ENCODE peak calls at places on chromosomes 3 and 15, in four cellular contexts. E, X, C and Y are unnamed samples.

GRCh38 chr15:65952425-65953053 is 83.2 kb downstream of the RAB11A start:
- DNase-seq in X (no peak), C (peak; percentile 42), E (peak; percentile 86), Y (no peak)

GRCh38 chr3:168036654-168037419 is 58.9 kb downstream of the GOLIM4 start:
- DNase-seq in X (no peak), C (no peak), E (no peak), Y (no peak)

GRCh38 chr3:191158247-191158646 is 40.8 kb upstream of the OSTN start:
- DNase-seq in C (no peak), E (peak; percentile 8), X (no peak), Y (no peak)

GRCh38 chr3:189944285-189945145 is 176.2 kb downstream of the P3H2 start:
- DNase-seq in E (no peak), X (peak; percentile 79), C (no peak), Y (no peak)

GRCh38 chr15:50925281-50925680 is 16.8 kb downstream of the AP4E1 start:
- DNase-seq in C (no peak), E (no peak), X (no peak), Y (no peak)

GRCh38 chr3:49057268-49057667 is 28.1 kb upstream of the IMPDH2 start:
- DNase-seq in X (no peak), E (no peak), C (no peak), Y (no peak)

GRCh38 chr3:37457392-37458065 is 283.1 kb upstream of the LRRFIP2 start:
- DNase-seq in X (no peak), C (no peak), E (no peak), Y (no peak)

GRCh38 chr3:87793322-87793877 is 265.4 kb downstream of the CGGBP1 start:
- DNase-seq in X (no peak), C (no peak), E (peak; percentile 1), Y (no peak)

GRCh38 chr3:79820089-79820488 is 52.3 kb upstream of the ROBO1 start:
- DNase-seq in E (no peak), C (no peak), X (no peak), Y (no peak)

GRCh38 chr15:101642361-101642760 is 9.8 kb downstream of the TM2D3 start:
- DNase-seq in X (no peak), C (no peak), E (no peak), Y (peak; percentile 18)

GRCh38 chr3:183189641-183190040 is 27.1 kb upstream of the LAMP3 start:
- DNase-seq in X (no peak), E (no peak), C (no peak), Y (no peak)

GRCh38 chr3:28799084-28799483 is 450.5 kb upstream of the AZI2 start:
- DNase-seq in C (no peak), X (no peak), E (peak; percentile 37), Y (peak; percentile 31)

GRCh38 chr3:116444819-116445290 is 432 bp downstream of the LSAMP start:
- DNase-seq in C (no peak), X (no peak), E (peak; percentile 61), Y (peak; percentile 9)

GRCh38 chr3:27976933-27977332 is 254.8 kb upstream of the EOMES start:
- DNase-seq in E (no peak), C (no peak), X (no peak), Y (no peak)

GRCh38 chr3:12994357-12994606 is 78.9 kb downstream of the IQSEC1 start:
- DNase-seq in X (peak; percentile 71), C (peak; percentile 67), E (peak; percentile 52), Y (no peak)

GRCh38 chr15:93708721-93709120 is 522.6 kb upstream of the MCTP2 start:
- DNase-seq in X (no peak), C (no peak), E (no peak), Y (no peak)

GRCh38 chr3:136196064-136196400 is at the start of gene MSL2:
- DNase-seq in X (no peak), C (no peak), E (no peak), Y (no peak)

GRCh38 chr15:70315431-70315830 is 217.7 kb upstream of the TLE3 start:
- DNase-seq in E (no peak), C (no peak), X (no peak), Y (no peak)

GRCh38 chr15:90603893-90604292 is 74.2 kb downstream of the CRTC3 start:
- DNase-seq in E (no peak), X (peak; percentile 67), C (peak; percentile 31), Y (peak; percentile 29)

GRCh38 chr3:188509316-188509715 is 355.4 kb downstream of the LPP start:
- DNase-seq in X (no peak), E (no peak), C (no peak), Y (no peak)

GRCh38 chr15:85327820-85328219 is 52.6 kb upstream of the AKAP13 start:
- DNase-seq in C (no peak), E (no peak), X (no peak), Y (no peak)

GRCh38 chr3:14857506-14857905 is 38.7 kb downstream of the FGD5 start:
- DNase-seq in X (no peak), C (no peak), E (no peak), Y (no peak)

DNA sequence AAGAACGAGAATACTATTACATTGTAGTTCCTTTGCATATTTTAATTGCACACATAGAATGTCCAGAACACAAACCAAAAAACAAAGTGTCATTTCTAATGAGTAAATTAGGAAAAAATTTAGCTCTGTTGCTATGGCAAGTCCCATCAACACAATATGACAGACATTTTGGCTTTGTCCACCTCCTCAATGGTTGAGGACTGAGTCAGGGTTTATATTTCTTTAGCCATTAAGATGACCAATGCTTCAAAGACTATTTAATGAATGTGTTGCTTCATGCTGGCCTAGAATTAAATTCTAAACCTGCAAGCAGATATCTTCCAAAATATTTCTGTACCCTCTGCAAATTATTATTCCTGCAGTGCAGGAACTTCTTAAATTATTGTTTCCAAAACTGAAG is 719.2 kb downstream of the NTRK3 start:
- DNase-seq in E (no peak), X (no peak), C (no peak), Y (no peak)
- H3K9me3 ChIP-seq in E (no peaks in the 10 kb centered on the region), X (no peaks in the 10 kb centered on the region), C (peaks cover 2% of the 10 kb centered on the region), Y (no peaks in the 10 kb centered on the region)

GRCh38 chr3:150544726-150545125 is 1.6 kb downstream of the SERP1 start:
- DNase-seq in C (no peak), X (no peak), E (no peak), Y (no peak)

GRCh38 chr3:150546226-150547044 is at the start of the genes EIF2A and SERP1:
- DNase-seq in X (peak; percentile 99), E (peak; percentile 99), C (peak; percentile 99), Y (peak; percentile 98)

GRCh38 chr3:150544040-150544439 is 2.3 kb downstream of the SERP1 start:
- DNase-seq in X (no peak), C (no peak), E (no peak), Y (no peak)

GRCh38 chr3:150547045-150547753 is 612 bp downstream of the EIF2A start:
- DNase-seq in C (peak; percentile 30), E (no peak), X (no peak), Y (no peak)

GRCh38 chr3:150545419-150546225 is 674 bp downstream of the SERP1 start:
- DNase-seq in C (peak; percentile 24), E (peak; percentile 11), X (peak; percentile 56), Y (no peak)
- TF ChIP-seq CTCF in C (no peak), E (no peak), X (no peak), Y (peak; percentile 9)

DNA sequence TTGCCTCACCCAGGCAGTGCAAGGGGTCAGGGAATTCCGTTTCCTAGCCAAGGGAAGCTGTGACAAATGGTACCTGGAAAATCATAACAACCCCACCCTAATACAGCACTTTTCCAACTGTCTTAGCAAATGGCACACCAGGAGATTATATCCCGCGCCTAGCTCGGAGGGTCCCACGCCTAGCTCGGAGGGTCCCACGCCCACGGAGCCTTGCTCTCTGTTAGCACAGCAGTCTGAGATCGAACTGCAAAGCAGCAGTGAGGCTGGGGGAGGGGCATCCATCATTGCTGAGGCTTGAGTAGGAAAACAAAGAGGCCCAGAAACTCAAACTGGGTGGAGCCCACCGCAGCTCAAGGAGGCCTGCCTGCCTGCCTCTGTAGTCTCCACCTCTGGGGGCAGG is 208.1 kb downstream of the FHIT start:
- DNase-seq in X (no peak), E (no peak), C (no peak), Y (no peak)
- H3K9me3 ChIP-seq in X (no peaks in the 10 kb centered on the region), E (peaks cover 6% of the 10 kb centered on the region), C (no peaks in the 10 kb centered on the region), Y (peaks cover 4% of the 10 kb centered on the region)

DNA sequence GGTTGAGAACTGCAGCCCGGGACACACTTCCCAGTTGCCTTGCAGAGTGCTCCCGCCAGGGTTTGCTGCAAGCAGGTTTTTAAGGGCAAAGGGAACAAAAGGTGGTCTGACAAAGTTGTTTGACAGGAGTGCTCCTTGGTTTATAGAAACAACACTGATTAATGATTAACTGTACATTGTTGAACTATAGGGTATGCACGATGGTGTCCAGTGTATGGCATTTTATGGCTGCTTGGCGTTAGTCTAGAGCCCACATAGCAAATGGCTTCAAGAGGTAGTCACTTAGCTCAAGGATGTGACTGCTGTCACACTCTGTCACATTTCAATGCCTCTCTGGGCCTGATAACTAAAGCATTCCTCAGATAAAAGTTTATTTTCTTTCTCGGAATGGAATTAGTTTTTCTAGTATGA is 61.2 kb upstream of the GATM start:
- DNase-seq in C (no peak), X (peak; percentile 78), E (no peak), Y (no peak)
- TF ChIP-seq CTCF in C (no peak), X (no peak), E (no peak), Y (no peak)

GRCh38 chr3:123837858-123838257 is 46.3 kb downstream of the MYLK start:
- DNase-seq in E (no peak), X (no peak), C (no peak), Y (no peak)

GRCh38 chr3:123840961-123841360 is 43.2 kb downstream of the MYLK start:
- DNase-seq in X (no peak), E (no peak), C (no peak), Y (no peak)

GRCh38 chr3:123843668-123844067 is 40.5 kb downstream of the MYLK start:
- DNase-seq in C (no peak), E (peak; percentile 95), X (no peak), Y (peak; percentile 24)

GRCh38 chr3:123842711-123843110 is 41.4 kb downstream of the MYLK start:
- DNase-seq in C (peak; percentile 5), E (no peak), X (no peak), Y (no peak)

GRCh38 chr3:123841476-123842238 is 42.5 kb downstream of the MYLK start:
- DNase-seq in E (no peak), X (no peak), C (no peak), Y (no peak)
- H3K9me3 ChIP-seq in E (peaks cover 35% of the 10 kb centered on the region), X (no peaks in the 10 kb centered on the region), C (no peaks in the 10 kb centered on the region), Y (peaks cover 3% of the 10 kb centered on the region)

DNA sequence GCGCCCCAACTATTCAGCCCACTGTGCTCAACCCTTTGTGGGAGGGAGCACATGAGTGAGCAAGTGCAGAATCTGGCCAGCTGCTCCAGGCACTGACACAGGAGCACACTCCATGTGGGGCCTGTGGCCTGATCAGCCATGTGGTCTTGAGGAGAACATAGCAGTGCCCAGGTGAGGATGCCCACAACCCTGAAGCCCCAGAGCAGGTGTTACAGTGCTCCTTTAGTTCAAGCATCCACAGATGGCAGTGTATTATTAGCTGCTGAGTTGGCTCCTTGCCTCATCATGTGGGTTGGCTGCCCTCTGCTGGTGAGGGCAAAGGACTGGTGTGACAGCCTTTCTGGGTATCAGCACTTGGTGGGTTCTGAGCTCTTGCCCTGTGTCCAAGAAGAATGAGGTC is 1588.2 kb downstream of the SI start:
- DNase-seq in E (peak; percentile 82), X (peak; percentile 44), C (peak; percentile 59), Y (peak; percentile 80)
- TF ChIP-seq CTCF in E (peak; percentile 82), X (peak; percentile 24), C (peak; percentile 56), Y (peak; percentile 86)